ENCODE peak calls at places on chromosome 14, in seven cellular contexts. Y is nucleus accumbens; W is naive thymus-derived CD8-positive, alpha-beta T cell; I is AG10803; S is activated T-cell treated with anti-CD3 and anti-CD28 coated beads, Interleukin-2, amount 50 U/mL, for 72 hours; N is left kidney; C is CD4-positive, alpha-beta T cell. D is an unnamed sample.
A peak's percentile ranks its signal among the peaks of the same experiment; 100 is the strongest.

GRCh38 chr14:33249361-33249760 is 310.7 kb downstream of the NPAS3 start:
- DNase-seq in Y (no peak), W (no peak), I (no peak), S (no peak), N (no peak), C (no peak), D (no peak)

GRCh38 chr14:73058923-73059311 is 583 bp downstream of the RBM25 start:
- DNase-seq in Y (no peak), W (no peak), I (peak; percentile 17), S (no peak), N (peak; percentile 60), C (no peak), D (no peak)

GRCh38 chr14:50045039-50045711 is 71.2 kb downstream of the VCPKMT start:
- DNase-seq in Y (no peak), W (peak; percentile 67), I (peak; percentile 82), S (peak; percentile 80), N (peak; percentile 33), C (peak; percentile 82), D (peak; percentile 73)

GRCh38 chr14:91021115-91021514 is 39.3 kb downstream of the RPS6KA5 start:
- DNase-seq in Y (no peak), W (no peak), I (no peak), S (no peak), N (no peak), C (no peak), D (no peak)

GRCh38 chr14:93832665-93833064 is 44.4 kb upstream of the PRIMA1 start:
- DNase-seq in Y (peak; percentile 4), W (no peak), I (no peak), S (no peak), N (peak; percentile 11), C (no peak), D (no peak)

GRCh38 chr14:55514819-55515470 is 65.1 kb upstream of the KTN1 start:
- DNase-seq in Y (peak; percentile 7), W (no peak), I (peak; percentile 65), S (no peak), N (no peak), C (no peak), D (no peak)

GRCh38 chr14:33839193-33840076 is 111.4 kb downstream of the EGLN3 start:
- DNase-seq in Y (peak; percentile 47), W (peak; percentile 55), I (peak; percentile 43), S (peak; percentile 50), N (peak; percentile 77), C (peak; percentile 37), D (peak; percentile 27)

GRCh38 chr14:96297000-96297399 is 41.0 kb downstream of the BDKRB1 start:
- DNase-seq in Y (no peak), W (peak; percentile 44), I (peak; percentile 20), S (no peak), N (peak; percentile 26), C (no peak), D (peak; percentile 31)

GRCh38 chr14:38189930-38190726 is 17.6 kb upstream of the SSTR1 start:
- DNase-seq in Y (no peak), W (no peak), I (no peak), S (no peak), N (no peak), C (no peak), D (no peak)

GRCh38 chr14:35390577-35391387 is 13.8 kb downstream of the NFKBIA start:
- DNase-seq in Y (no peak), W (no peak), I (no peak), S (peak; percentile 18), N (no peak), C (no peak), D (no peak)

GRCh38 chr14:24060443-24060842 is 8.6 kb downstream of the CARMIL3 start:
- DNase-seq in Y (no peak), W (no peak), I (no peak), S (no peak), N (no peak), C (no peak), D (no peak)

GRCh38 chr14:51430079-51430478 is 190.0 kb downstream of the TMX1 start:
- DNase-seq in Y (no peak), W (no peak), I (no peak), S (no peak), N (no peak), C (no peak), D (no peak)

GRCh38 chr14:85580536-85581165 is 50.7 kb downstream of the FLRT2 start:
- DNase-seq in Y (no peak), W (no peak), I (no peak), S (no peak), N (no peak), C (no peak), D (no peak)

GRCh38 chr14:82113710-82114109 is 580.1 kb upstream of the SEL1L start:
- DNase-seq in Y (no peak), W (no peak), I (no peak), S (no peak), N (no peak), C (no peak), D (no peak)

GRCh38 chr14:90630407-90630806 is 185.8 kb downstream of the TTC7B start:
- DNase-seq in Y (no peak), W (no peak), I (no peak), S (no peak), N (no peak), C (no peak), D (no peak)

GRCh38 chr14:103334644-103335603 is 887 bp downstream of the EIF5 start:
- DNase-seq in Y (peak; percentile 89), W (peak; percentile 57), I (peak; percentile 54), S (peak; percentile 86), N (peak; percentile 87), C (peak; percentile 80), D (peak; percentile 75)

GRCh38 chr14:95460647-95461478 is 55.6 kb downstream of the SYNE3 start:
- DNase-seq in Y (peak; percentile 73), W (no peak), I (peak; percentile 84), S (no peak), N (peak; percentile 59), C (no peak), D (no peak)

GRCh38 chr14:55814873-55815272 is 234.9 kb downstream of the KTN1 start:
- DNase-seq in Y (no peak), W (no peak), I (peak; percentile 10), S (no peak), N (no peak), C (no peak), D (no peak)